ENCODE peak calls at places on chromosomes 11 and 22, in ten cellular contexts. M is CD8-positive, alpha-beta T cell; F is substantia nigra; O is H9; R is psoas muscle; I is prostate gland; N is cardiac muscle cell; Q is ovary; B is AG04450; G is fibroblast of lung. X is an unnamed sample.
A peak's percentile ranks its signal among the peaks of the same experiment; 100 is the strongest.

GRCh38 chr22:27867958-27868737 is 50.9 kb downstream of the PITPNB start:
- DNase-seq in M (no peak), F (no peak), O (no peak), R (no peak), I (no peak), N (no peak), Q (no peak), B (no peak), G (no peak), X (no peak)

GRCh38 chr22:36768616-36769015 is 7.3 kb downstream of the IFT27 start:
- DNase-seq in M (no peak), F (no peak), O (no peak), R (no peak), I (no peak), N (no peak), Q (no peak), B (no peak), G (no peak), X (no peak)

GRCh38 chr11:2436013-2436520 is 8.2 kb downstream of the TRPM5 start:
- DNase-seq in M (no peak), F (no peak), O (no peak), R (peak; percentile 32), I (no peak), N (no peak), Q (no peak), B (no peak), G (no peak), X (no peak)

GRCh38 chr11:72410956-72411355 is 23.4 kb downstream of the CLPB start:
- DNase-seq in M (no peak), F (no peak), O (no peak), R (no peak), I (no peak), N (no peak), Q (no peak), B (no peak), G (no peak), X (no peak)

GRCh38 chr22:32457031-32457430 is 7.2 kb downstream of the BPIFC start:
- DNase-seq in M (no peak), F (no peak), O (no peak), R (no peak), I (no peak), N (no peak), Q (no peak), B (no peak), G (no peak), X (no peak)

GRCh38 chr22:49797706-49798105 is 30.0 kb downstream of the BRD1 start:
- DNase-seq in M (no peak), F (no peak), O (no peak), R (no peak), I (no peak), N (no peak), Q (no peak), B (no peak), G (no peak), X (no peak)

GRCh38 chr11:28439403-28439802 is 331.2 kb downstream of the METTL15 start:
- DNase-seq in M (no peak), F (no peak), O (no peak), R (no peak), I (no peak), N (no peak), Q (no peak), B (no peak), G (no peak), X (no peak)

GRCh38 chr11:108008656-108009496 is at the start of gene CUL5:
- DNase-seq in M (peak; percentile 83), F (peak; percentile 89), O (peak; percentile 91), R (peak; percentile 96), I (peak; percentile 86), N (peak; percentile 93), Q (peak; percentile 95), B (peak; percentile 83), G (peak; percentile 95), X (peak; percentile 95)

GRCh38 chr11:57379732-57380131 is 1.2 kb downstream of the PRG3 start:
- DNase-seq in M (no peak), F (no peak), O (peak; percentile 80), R (no peak), I (no peak), N (peak; percentile 71), Q (no peak), B (no peak), G (peak; percentile 29), X (peak; percentile 81)

GRCh38 chr11:15884131-15884530 is 472.2 kb downstream of the SOX6 start:
- DNase-seq in M (no peak), F (no peak), O (no peak), R (no peak), I (no peak), N (no peak), Q (peak; percentile 40), B (no peak), G (no peak), X (no peak)

GRCh38 chr11:44145011-44145777 is 49.7 kb downstream of the EXT2 start:
- DNase-seq in M (no peak), F (no peak), O (no peak), R (no peak), I (no peak), N (no peak), Q (no peak), B (no peak), G (no peak), X (no peak)

GRCh38 chr11:17214338-17214737 is 6.6 kb upstream of the PIK3C2A start:
- DNase-seq in M (no peak), F (no peak), O (no peak), R (no peak), I (no peak), N (no peak), Q (no peak), B (no peak), G (no peak), X (no peak)

GRCh38 chr11:17207317-17208256 is at the start of gene PIK3C2A:
- DNase-seq in M (peak; percentile 94), F (peak; percentile 90), O (peak; percentile 96), R (peak; percentile 97), I (peak; percentile 99), N (peak; percentile 98), Q (peak; percentile 98), B (peak; percentile 61), G (peak; percentile 91), X (peak; percentile 98)

GRCh38 chr11:17208257-17208999 is 642 bp upstream of the PIK3C2A start:
- DNase-seq in M (no peak), F (no peak), O (peak; percentile 79), R (no peak), I (peak; percentile 72), N (peak; percentile 76), Q (no peak), B (no peak), G (peak; percentile 68), X (peak; percentile 96)

GRCh38 chr11:17206448-17206847 is 1.3 kb downstream of the PIK3C2A start:
- DNase-seq in M (no peak), F (no peak), O (no peak), R (no peak), I (no peak), N (no peak), Q (no peak), B (no peak), G (no peak), X (no peak)

GRCh38 chr11:17209939-17210245 is 2.1 kb upstream of the PIK3C2A start:
- DNase-seq in M (no peak), F (no peak), O (no peak), R (no peak), I (peak; percentile 59), N (no peak), Q (no peak), B (no peak), G (no peak), X (peak; percentile 8)
- H3K27ac ChIP-seq in M (no peak overlapping the region), F (no peak overlapping the region), O (no peak overlapping the region), R (peak overlapping the region; percentile 20), I (peak overlapping the region; percentile 99), N (peak overlapping the region; percentile 98), Q (no peak overlapping the region), B (peak overlapping the region; percentile 3), G (no peak overlapping the region), X (no peak overlapping the region)

GRCh38 chr22:29799217-29799680 is 32.1 kb downstream of the UQCR10 start:
- DNase-seq in M (no peak), F (peak; percentile 73), O (no peak), R (peak; percentile 97), I (peak; percentile 96), N (no peak), Q (peak; percentile 79), B (peak; percentile 86), G (peak; percentile 95), X (no peak)
- H3K27ac ChIP-seq in M (no peak overlapping the region), F (peak overlapping the region; percentile 64), O (no peak overlapping the region), R (peak overlapping the region; percentile 95), I (peak overlapping the region; percentile 82), N (no peak overlapping the region), Q (no peak overlapping the region), B (peak overlapping the region; percentile 77), G (peak overlapping the region; percentile 33), X (no peak overlapping the region)

DNA sequence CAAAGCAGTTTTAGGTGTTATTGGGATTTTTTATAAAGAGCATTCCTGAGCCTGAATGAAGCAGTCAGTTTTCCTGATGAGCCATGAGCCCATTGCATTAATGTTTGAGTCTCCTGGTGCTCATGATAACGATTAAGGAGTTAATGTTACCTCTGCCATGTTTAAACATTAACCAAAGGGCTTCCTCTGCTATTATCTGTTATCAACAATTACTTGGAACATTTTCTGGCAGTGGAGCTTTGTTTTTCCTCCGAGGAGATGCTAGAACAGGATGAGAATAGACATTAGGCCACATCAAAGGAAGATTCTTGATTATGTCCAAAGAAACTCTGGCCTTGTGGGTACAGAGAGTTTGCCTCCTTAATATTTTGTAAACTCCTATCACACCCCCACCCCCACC is 49.9 kb downstream of the ZNRF3 start:
- DNase-seq in M (no peak), F (no peak), O (no peak), R (no peak), I (no peak), N (no peak), Q (no peak), B (no peak), G (no peak), X (no peak)
- H3K27ac ChIP-seq in M (no peak overlapping the region), F (no peak overlapping the region), O (no peak overlapping the region), R (no peak overlapping the region), I (no peak overlapping the region), N (no peak overlapping the region), Q (no peak overlapping the region), B (no peak overlapping the region), G (no peak overlapping the region), X (no peak overlapping the region)

DNA sequence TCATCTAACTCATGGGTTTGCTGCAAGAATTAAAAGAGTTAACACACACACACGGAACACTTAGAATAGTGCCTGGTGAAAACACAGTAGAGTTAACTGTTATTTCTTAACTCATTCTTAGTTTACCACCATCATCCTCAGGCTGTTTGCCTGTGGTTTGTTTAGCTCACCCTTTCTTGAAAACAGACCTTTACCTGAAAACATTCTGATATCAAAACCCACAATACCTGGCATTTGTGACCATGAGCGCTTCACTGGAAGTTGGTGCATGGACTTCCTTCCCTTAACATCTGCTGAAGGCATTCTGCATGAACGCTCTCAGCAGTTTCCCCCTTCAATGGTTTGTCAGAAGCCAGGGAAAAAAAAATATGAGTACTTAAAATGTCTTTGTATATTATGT is 256.0 kb downstream of the ETS1 start:
- DNase-seq in M (no peak), F (no peak), O (no peak), R (no peak), I (no peak), N (no peak), Q (no peak), B (no peak), G (no peak), X (no peak)
- H3K27ac ChIP-seq in M (no peak overlapping the region), F (no peak overlapping the region), O (no peak overlapping the region), R (no peak overlapping the region), I (no peak overlapping the region), N (no peak overlapping the region), Q (no peak overlapping the region), B (no peak overlapping the region), G (no peak overlapping the region), X (no peak overlapping the region)